ENCODE peak calls at places on chromosomes 11 and 22, in four cellular contexts. N is esophagus squamous epithelium; E is CD8-positive, alpha-beta T cell; S is GM23338. H is an unnamed sample.

GRCh38 chr11:58395581-58395980 is 11.1 kb downstream of the OR5B3 start:
- DNase-seq in N (no peak), E (no peak), S (no peak), H (no peak)

GRCh38 chr11:75781831-75782230 is 13.3 kb downstream of the DGAT2 start:
- DNase-seq in N (no peak), E (no peak), S (no peak), H (no peak)

GRCh38 chr11:115477410-115477809 is 26.8 kb downstream of the CADM1 start:
- DNase-seq in N (no peak), E (no peak), S (no peak), H (no peak)

GRCh38 chr11:73625690-73626318 is 20.6 kb upstream of the PLEKHB1 start:
- DNase-seq in N (no peak), E (peak; percentile 68), S (peak; percentile 89), H (peak; percentile 53)

GRCh38 chr11:69293819-69294505 is at the start of gene MYEOV:
- DNase-seq in N (no peak), E (peak; percentile 44), S (peak; percentile 79), H (no peak)

GRCh38 chr11:108486828-108487227 is 11.4 kb downstream of the POGLUT3 start:
- DNase-seq in N (no peak), E (no peak), S (no peak), H (no peak)

GRCh38 chr22:39528080-39528661 is 4.4 kb downstream of the RPS19BP1 start:
- DNase-seq in N (no peak), E (no peak), S (no peak), H (no peak)

GRCh38 chr11:116650052-116650451 is 122.7 kb downstream of the BUD13 start:
- DNase-seq in N (no peak), E (no peak), S (no peak), H (no peak)

GRCh38 chr22:17777005-17777716 is 2.9 kb upstream of the BID start:
- DNase-seq in N (no peak), E (peak; percentile 81), S (no peak), H (peak; percentile 73)

GRCh38 chr11:2474059-2474901 is 29.5 kb downstream of the KCNQ1 start:
- DNase-seq in N (no peak), E (no peak), S (no peak), H (no peak)

GRCh38 chr11:13242564-13242963 is 35.0 kb upstream of the BMAL1 start:
- DNase-seq in N (no peak), E (no peak), S (no peak), H (no peak)

GRCh38 chr11:120748485-120748814 is 236.9 kb downstream of the GRIK4 start:
- DNase-seq in N (no peak), E (no peak), S (no peak), H (no peak)

GRCh38 chr11:28743101-28743550 is 634.9 kb downstream of the METTL15 start:
- DNase-seq in N (no peak), E (no peak), S (no peak), H (no peak)

GRCh38 chr22:45164217-45165123 is 745 bp downstream of the NUP50 start:
- DNase-seq in N (no peak), E (peak; percentile 54), S (peak; percentile 45), H (peak; percentile 22)

GRCh38 chr11:45551181-45551580 is 114.2 kb downstream of the CHST1 start:
- DNase-seq in N (no peak), E (no peak), S (no peak), H (no peak)

GRCh38 chr11:37755526-37755925 is 1157.5 kb upstream of the RAG2 start:
- DNase-seq in N (no peak), E (no peak), S (no peak), H (no peak)

GRCh38 chr22:23062616-23063538 is 7.4 kb upstream of the GNAZ start:
- DNase-seq in N (no peak), E (no peak), S (no peak), H (no peak)

GRCh38 chr11:122229078-122229477 is 113.1 kb upstream of the BLID start:
- DNase-seq in N (no peak), E (no peak), S (no peak), H (no peak)

GRCh38 chr22:24580276-24580675 is 12.6 kb downstream of the LRRC75B start:
- DNase-seq in N (no peak), E (no peak), S (no peak), H (no peak)

GRCh38 chr11:61092280-61092766 is 10.0 kb upstream of the CD5 start:
- DNase-seq in N (no peak), E (peak; percentile 42), S (no peak), H (peak; percentile 80)

GRCh38 chr11:115256326-115257197 is 247.7 kb downstream of the CADM1 start:
- DNase-seq in N (no peak), E (peak; percentile 25), S (peak; percentile 39), H (no peak)

GRCh38 chr11:11253995-11254394 is 99.1 kb downstream of the CSNK2A3 start:
- DNase-seq in N (no peak), E (no peak), S (no peak), H (no peak)

GRCh38 chr11:68756171-68756766 is 4.9 kb upstream of the TESMIN start:
- DNase-seq in N (no peak), E (no peak), S (no peak), H (no peak)

GRCh38 chr11:73177380-73178091 is 35.4 kb upstream of the FCHSD2 start:
- DNase-seq in N (no peak), E (no peak), S (no peak), H (no peak)

GRCh38 chr11:125128450-125128849 is 17.0 kb upstream of the TMEM218 start:
- DNase-seq in N (no peak), E (no peak), S (no peak), H (no peak)

GRCh38 chr11:120773501-120774031 is 250.3 kb upstream of the TBCEL start:
- DNase-seq in N (no peak), E (no peak), S (no peak), H (no peak)

GRCh38 chr11:33976351-33977199 is 75.0 kb upstream of the CAPRIN1 start:
- DNase-seq in N (no peak), E (no peak), S (no peak), H (no peak)

GRCh38 chr11:74559934-74560309 is 32.5 kb upstream of the POLD3 start:
- DNase-seq in N (no peak), E (no peak), S (no peak), H (no peak)

GRCh38 chr22:46801826-46802607 is 39.6 kb downstream of the TBC1D22A start:
- DNase-seq in N (no peak), E (no peak), S (no peak), H (no peak)

GRCh38 chr11:62555464-62556092 is 9.0 kb upstream of the AHNAK start:
- DNase-seq in N (no peak), E (peak; percentile 71), S (peak; percentile 32), H (peak; percentile 51)

GRCh38 chr22:27462190-27462589 is 339.4 kb downstream of the MN1 start:
- DNase-seq in N (no peak), E (no peak), S (no peak), H (no peak)

GRCh38 chr22:32375678-32376450 is 18.2 kb downstream of the RFPL3 start:
- DNase-seq in N (no peak), E (no peak), S (no peak), H (no peak)

GRCh38 chr11:29300441-29300840 is 716.4 kb downstream of the KCNA4 start:
- DNase-seq in N (no peak), E (no peak), S (peak; percentile 37), H (no peak)

GRCh38 chr11:35009191-35009940 is 92.9 kb downstream of the PDHX start:
- DNase-seq in N (no peak), E (no peak), S (no peak), H (no peak)

GRCh38 chr22:27970596-27971220 is 51.7 kb upstream of the PITPNB start:
- DNase-seq in N (no peak), E (no peak), S (no peak), H (no peak)

GRCh38 chr22:36659762-36660509 is 43.6 kb downstream of the CACNG2 start:
- DNase-seq in N (peak; percentile 25), E (no peak), S (no peak), H (no peak)

GRCh38 chr11:1825039-1825740 is 9.6 kb upstream of the SYT8 start:
- DNase-seq in N (no peak), E (no peak), S (peak; percentile 92), H (no peak)

GRCh38 chr11:27916541-27917100 is 191.3 kb downstream of the KIF18A start:
- DNase-seq in N (no peak), E (no peak), S (no peak), H (no peak)

GRCh38 chr22:42500164-42500835 is 19.3 kb downstream of the RRP7A start:
- DNase-seq in N (peak; percentile 41), E (peak; percentile 82), S (peak; percentile 94), H (peak; percentile 73)

DNA sequence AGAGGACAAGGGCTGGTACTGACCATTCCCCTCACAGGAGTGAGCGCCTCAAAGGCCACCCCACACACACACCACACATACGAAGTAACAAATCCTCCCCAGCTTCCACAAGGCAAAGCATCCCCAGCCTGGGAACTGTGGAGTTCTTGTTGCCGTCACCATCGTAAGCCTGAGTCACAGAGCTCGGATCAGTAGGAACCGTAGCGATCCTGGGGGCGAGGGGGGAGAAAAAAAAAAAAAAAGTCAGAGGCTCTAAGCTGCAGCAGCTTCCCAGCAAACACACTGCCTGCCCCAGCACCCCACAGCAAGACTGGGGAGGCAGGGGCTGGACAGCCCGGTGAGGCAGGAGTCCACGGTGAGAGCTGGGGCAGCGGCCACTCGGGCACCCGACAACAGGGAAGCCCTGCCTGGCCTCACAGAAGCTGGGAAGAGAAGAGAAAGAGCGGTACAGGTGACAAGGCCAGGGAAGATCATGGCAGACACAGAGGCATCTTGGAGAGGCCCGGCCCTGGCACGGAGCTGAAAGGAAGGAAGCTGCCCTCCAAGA is 11.3 kb downstream of the ARFGAP2 start:
- DNase-seq in N (no peak), E (no peak), S (no peak), H (no peak)
- H3K36me3 ChIP-seq in N (peaks cover 59% of the 10 kb centered on the region), E (peaks cover 50% of the 10 kb centered on the region), S (peaks cover 33% of the 10 kb centered on the region), H (peaks cover 24% of the 10 kb centered on the region)

DNA sequence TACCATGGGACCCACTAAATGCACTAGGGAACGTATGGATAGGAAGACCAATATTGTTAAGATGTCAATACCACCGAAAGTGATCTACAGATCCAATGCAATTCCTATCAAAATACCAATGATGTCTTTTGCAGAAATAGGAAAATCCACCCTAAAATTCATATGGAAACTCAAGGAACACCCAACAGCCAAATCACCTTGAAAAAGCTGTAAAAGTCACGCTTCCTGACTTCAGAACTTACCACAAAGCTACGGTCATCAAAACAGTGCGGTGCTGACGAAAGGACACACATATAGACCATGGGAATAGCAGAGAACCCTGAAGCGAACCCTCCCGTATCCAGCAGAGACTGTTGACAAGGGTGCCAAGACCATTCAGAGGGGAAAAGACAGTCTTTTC is 20.5 kb downstream of the BRD1 start:
- DNase-seq in N (no peak), E (no peak), S (no peak), H (no peak)
- H3K36me3 ChIP-seq in N (peaks cover 11% of the 10 kb centered on the region), E (peaks cover 14% of the 10 kb centered on the region), S (no peaks in the 10 kb centered on the region), H (peaks cover 4% of the 10 kb centered on the region)

DNA sequence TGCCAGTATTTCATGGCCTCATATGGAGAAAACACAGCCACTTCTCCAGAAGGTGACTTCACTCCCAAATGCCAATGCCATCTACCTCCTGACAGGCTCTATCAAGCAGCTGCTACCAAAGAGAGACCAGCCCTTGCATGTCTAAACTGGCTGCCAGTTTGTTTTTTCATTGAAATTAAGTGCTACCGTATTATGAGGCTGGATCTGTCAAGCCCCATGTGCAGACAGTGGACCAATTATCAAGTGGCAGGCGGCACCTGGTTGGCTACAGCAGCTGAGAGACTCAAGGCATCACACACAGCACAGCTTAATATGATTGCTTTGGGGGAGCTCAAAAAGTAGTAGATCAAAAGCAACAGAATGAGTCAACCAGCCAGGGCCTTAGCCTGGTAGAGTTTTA is 1292.9 kb upstream of the TENM4 start:
- DNase-seq in N (no peak), E (no peak), S (no peak), H (no peak)
- H3K36me3 ChIP-seq in N (no peaks in the 10 kb centered on the region), E (no peaks in the 10 kb centered on the region), S (no peaks in the 10 kb centered on the region), H (no peaks in the 10 kb centered on the region)

GRCh38 chr11:65204143-65204542 is 22.4 kb downstream of the CAPN1 start:
- DNase-seq in N (no peak), E (no peak), S (no peak), H (no peak)
- H3K36me3 ChIP-seq in N (peaks cover 69% of the 10 kb centered on the region), E (peaks cover 10% of the 10 kb centered on the region), S (peaks cover 24% of the 10 kb centered on the region), H (peaks cover 45% of the 10 kb centered on the region)

H was measured in naive thymus-derived CD4-positive, alpha-beta T cell.